ENCODE peak calls at places on chromosome 18, in eight cellular contexts. R is foreskin fibroblast, G is transverse colon, B is choroid plexus epithelial cell, K is WERI-Rb-1, U is ovary, V is MM.1S, H is brain microvascular endothelial cell. J is an unnamed sample.

GRCh38 chr18:7202119-7202680 is 28.7 kb upstream of the LRRC30 start:
- DNase-seq in K (no peak), G (no peak), V (no peak), U (no peak), H (no peak), R (no peak), B (no peak), J (no peak)

GRCh38 chr18:54787616-54788015 is 40.7 kb upstream of the RAB27B start:
- DNase-seq in R (peak), B (no peak), G (no peak), K (no peak), V (no peak), U (no peak), H (no peak), J (no peak)

GRCh38 chr18:67043276-67043675 is 439.4 kb upstream of the CDH19 start:
- DNase-seq in V (no peak), K (no peak), B (no peak), G (no peak), R (no peak), U (no peak), H (no peak), J (no peak)

GRCh38 chr18:42365550-42365949 is 410.5 kb downstream of the PIK3C3 start:
- DNase-seq in H (no peak), R (no peak), K (no peak), U (no peak), V (no peak), G (no peak), B (no peak), J (peak)

GRCh38 chr18:33804258-33804657 is 226.2 kb downstream of the ASXL3 start:
- DNase-seq in K (no peak), V (no peak), U (no peak), B (peak), H (peak), R (no peak), G (no peak), J (no peak)

GRCh38 chr18:59697236-59697932 is at the start of gene CCBE1:
- DNase-seq in G (peak), B (peak), R (peak), H (peak), K (peak), U (peak), V (no peak), J (no peak)

GRCh38 chr18:79630266-79631095 is 49.1 kb upstream of the CTDP1 start:
- DNase-seq in U (no peak), B (peak), K (peak), G (no peak), R (no peak), V (no peak), H (peak), J (no peak)

GRCh38 chr18:42514522-42514921 is 559.5 kb downstream of the PIK3C3 start:
- DNase-seq in B (peak), V (no peak), H (peak), R (no peak), G (no peak), K (no peak), U (no peak), J (peak)

DNA sequence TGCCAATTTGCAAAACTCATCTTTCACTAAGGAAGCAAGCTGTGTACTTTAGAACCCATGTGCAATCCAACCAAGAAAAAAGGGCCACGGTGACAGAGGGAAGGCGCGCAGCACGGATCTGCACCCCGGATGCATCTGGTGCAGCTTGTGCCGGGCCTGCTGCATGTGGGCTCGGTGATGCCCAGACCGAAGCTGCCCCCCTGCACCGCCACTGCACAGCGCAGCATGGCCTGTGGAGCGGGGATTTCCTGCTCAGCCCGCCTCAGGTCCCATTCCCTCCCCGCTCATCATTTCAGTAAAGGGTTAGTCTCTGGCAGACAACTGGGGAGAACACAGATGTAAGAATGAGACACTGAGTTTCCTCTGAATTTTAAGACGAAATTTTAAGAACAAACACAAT is 43.0 kb downstream of the MC2R start:
- DNase-seq in U (no peak), B (no peak), R (no peak), G (no peak), K (no peak), V (no peak), H (no peak), J (no peak)
- H3K4me3 ChIP-seq in U (no peak), B (no peak), R (no peak), G (no peak), K (no peak), V (no peak), H (no peak), J (no peak)

DNA sequence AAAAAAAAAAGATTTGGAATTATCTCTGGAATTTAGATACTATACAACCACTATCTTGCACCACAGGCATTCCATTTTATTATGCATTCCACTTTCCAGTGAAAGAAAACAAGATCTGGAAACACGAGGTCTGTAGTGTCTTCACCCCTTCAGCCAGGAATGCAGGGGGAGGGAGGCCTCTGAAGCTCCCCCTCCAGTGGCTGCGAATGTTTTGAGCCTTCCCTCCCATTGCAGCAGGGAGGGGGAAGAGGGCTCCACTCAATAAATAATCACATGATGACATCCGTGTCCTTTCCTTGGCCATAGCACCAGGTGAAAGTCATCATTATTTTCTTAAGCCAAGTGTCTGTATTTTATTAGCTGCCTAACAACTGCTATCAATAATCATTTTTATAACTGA is 38.7 kb downstream of the ALPK2 start:
- DNase-seq in U (no peak), V (no peak), R (peak), H (peak), K (no peak), B (peak), G (no peak), J (no peak)
- H3K4me3 ChIP-seq in U (no peak), V (no peak), R (no peak), H (no peak), K (no peak), B (no peak), G (no peak), J (no peak)

DNA sequence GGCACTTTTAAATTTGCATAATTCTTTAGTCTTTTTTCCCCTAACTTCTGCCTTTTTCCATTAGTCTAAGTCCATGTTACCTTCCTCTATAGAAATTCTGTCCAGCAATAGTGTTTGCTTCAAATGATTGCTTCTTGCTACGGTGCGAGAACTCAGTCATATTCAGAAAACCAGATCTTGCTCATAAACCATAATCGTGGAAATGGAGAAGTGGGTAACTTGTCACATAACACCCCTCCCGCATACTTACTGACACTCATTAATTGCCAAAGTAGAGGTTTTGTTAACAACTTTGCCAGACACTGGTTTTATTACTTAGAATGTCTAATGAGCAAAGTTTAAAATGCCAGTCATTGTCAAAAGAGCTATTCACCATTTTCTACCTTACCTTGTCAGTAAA is 94.3 kb upstream of the TWSG1 start:
- DNase-seq in H (no peak), B (no peak), K (no peak), U (no peak), G (no peak), R (no peak), V (no peak), J (no peak)
- H3K4me3 ChIP-seq in H (no peak), B (no peak), K (no peak), U (no peak), G (no peak), R (no peak), V (no peak), J (no peak)

DNA sequence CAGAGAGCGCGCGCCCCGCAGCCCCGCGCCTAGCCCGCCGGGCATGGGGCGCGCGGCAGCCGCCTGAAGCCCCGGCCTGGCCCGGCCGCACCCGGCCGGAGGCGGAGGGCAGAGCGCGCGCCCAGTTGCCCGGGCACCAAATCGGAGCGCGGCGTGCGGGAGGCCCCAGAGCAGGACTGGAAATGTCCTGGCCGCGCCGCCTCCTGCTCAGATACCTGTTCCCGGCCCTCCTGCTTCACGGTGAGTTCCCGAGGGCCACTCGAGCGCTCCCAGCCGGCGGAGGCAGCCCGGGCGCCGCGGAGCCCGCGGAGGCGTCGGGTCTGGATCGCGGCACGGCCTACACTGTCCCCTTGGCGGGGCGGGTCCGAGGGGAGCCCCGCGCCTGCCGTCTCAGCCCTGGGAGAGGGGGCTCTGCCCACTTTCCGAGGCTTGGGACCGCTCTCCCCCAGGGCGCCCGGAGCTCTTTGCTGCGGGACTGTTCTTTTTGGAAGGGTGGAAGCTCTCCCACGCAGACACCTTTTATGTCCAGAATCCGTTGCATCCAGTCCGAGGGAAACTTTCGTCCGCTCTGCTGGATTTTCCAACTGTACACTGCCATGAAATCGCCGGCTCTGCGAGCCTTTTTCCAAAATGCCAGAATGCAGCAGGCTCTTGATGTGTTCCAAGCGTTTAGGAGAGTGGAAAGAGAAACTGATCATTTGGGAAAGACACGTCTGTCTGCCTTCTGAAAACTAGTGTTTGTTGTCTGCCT is 540 bp downstream of the APCDD1 start:
- DNase-seq in H (no peak), B (no peak), G (no peak), V (peak), U (peak), K (peak), R (no peak), J (no peak)
- H3K4me3 ChIP-seq in H (peak), B (no peak), G (peak), V (peak), U (peak), K (peak), R (peak), J (peak)

DNA sequence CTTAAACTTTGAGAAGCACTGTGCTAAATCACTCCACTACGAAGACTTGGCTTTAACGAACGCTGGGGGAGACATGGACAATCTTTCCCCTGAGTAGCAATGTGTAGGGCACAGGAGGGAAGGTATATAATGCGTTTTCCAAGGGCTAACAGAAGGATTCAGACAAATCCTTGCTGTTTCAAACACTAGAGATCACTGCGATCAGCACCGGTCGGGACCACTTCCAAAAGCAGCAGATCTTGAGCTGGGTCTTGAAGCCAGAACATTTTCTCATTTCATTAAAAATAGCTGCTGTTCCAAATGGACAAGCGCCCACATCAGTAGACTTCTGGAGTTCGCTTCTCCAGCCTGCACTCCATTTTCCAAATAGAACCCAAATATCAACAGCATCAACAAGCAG is 65.1 kb upstream of the MAPRE2 start:
- DNase-seq in G (no peak), V (no peak), U (no peak), H (no peak), R (no peak), K (no peak), B (no peak), J (no peak)
- H3K4me3 ChIP-seq in G (no peak), V (peak), U (no peak), H (no peak), R (no peak), K (peak), B (no peak), J (peak)

GRCh38 chr18:22349317-22349898 is 68.3 kb downstream of the CTAGE1 start:
- DNase-seq in R (no peak), U (peak), K (no peak), G (no peak), H (no peak), B (peak), V (no peak), J (no peak)
- H3K4me3 ChIP-seq in R (peak), U (peak), K (no peak), G (no peak), H (peak), B (peak), V (no peak), J (no peak)